ENCODE peak calls at places on chromosomes 3 and 15, in four cellular contexts. G is AG09309; K is fibroblast of lung; S is stimulated activated CD4-positive, alpha-beta T cell treated with anti-CD3 and anti-CD28 coated beads, Interleukin-12 subunit alpha, Interleukin-12 subunit beta, amount 100 ng/mL, for 48 hours. U is an unnamed sample.

GRCh38 chr15:89785064-89785770 is 9.1 kb downstream of the MESP2 start:
- DNase-seq in G (no peak), K (no peak), S (no peak), U (no peak)

GRCh38 chr3:38364721-38365400 is 18.3 kb downstream of the XYLB start:
- DNase-seq in G (no peak), K (no peak), S (no peak), U (no peak)

GRCh38 chr3:52529376-52530333 is 4.0 kb downstream of the NT5DC2 start:
- DNase-seq in G (no peak), K (peak), S (no peak), U (no peak)

GRCh38 chr15:93709708-93710107 is 521.7 kb upstream of the MCTP2 start:
- DNase-seq in G (no peak), K (no peak), S (no peak), U (no peak)

GRCh38 chr3:48039487-48040190 is 23.4 kb upstream of the MAP4 start:
- DNase-seq in G (no peak), K (peak), S (no peak), U (no peak)

GRCh38 chr3:59563966-59564365 is 514.1 kb upstream of the CFAP20DC start:
- DNase-seq in G (no peak), K (peak), S (no peak), U (no peak)

GRCh38 chr15:99009741-99010370 is 2.3 kb upstream of the PGPEP1L start:
- DNase-seq in G (no peak), K (no peak), S (no peak), U (no peak)

GRCh38 chr3:127077068-127077467 is 94.2 kb downstream of the PLXNA1 start:
- DNase-seq in G (no peak), K (no peak), S (no peak), U (no peak)

GRCh38 chr15:82398785-82399184 is 30.8 kb upstream of the GOLGA6L9 start:
- DNase-seq in G (no peak), K (no peak), S (no peak), U (no peak)

GRCh38 chr15:45115312-45115820 is 1.2 kb downstream of the DUOXA2 start:
- DNase-seq in G (no peak), K (no peak), S (no peak), U (no peak)

GRCh38 chr15:35444557-35445204 is 101.3 kb downstream of the DPH6 start:
- DNase-seq in G (no peak), K (peak), S (no peak), U (no peak)

GRCh38 chr15:66459818-66460615 is 37.5 kb downstream of the SNAPC5 start:
- DNase-seq in G (no peak), K (peak), S (no peak), U (no peak)

GRCh38 chr15:29225534-29226224 is 43.9 kb downstream of the NSMCE3 start:
- DNase-seq in G (no peak), K (no peak), S (no peak), U (no peak)

GRCh38 chr15:98799461-98799971 is 151.2 kb downstream of the IGF1R start:
- DNase-seq in G (no peak), K (no peak), S (no peak), U (no peak)

GRCh38 chr3:113552851-113553250 is 20.5 kb downstream of the SIDT1 start:
- DNase-seq in G (no peak), K (no peak), S (no peak), U (no peak)

GRCh38 chr15:49101536-49101935 is 53.9 kb downstream of the COPS2 start:
- DNase-seq in G (no peak), K (peak), S (no peak), U (no peak)

U was measured in D721Med.